ENCODE peak calls at places on chromosomes 16 and 17, in five cellular contexts. N is memory B cell, H is iris pigment epithelial cell, O is ovary, A is B cell. I is an unnamed sample.

GRCh38 chr16:12296406-12296805 is 319.9 kb downstream of the SNX29 start:
- DNase-seq in N (no peak), H (no peak), O (no peak), A (no peak), I (no peak)

GRCh38 chr17:65228734-65229390 is 91.7 kb downstream of the RGS9 start:
- DNase-seq in N (no peak), H (peak), O (no peak), A (peak), I (peak)

GRCh38 chr16:89574681-89575246 is 794 bp upstream of the CPNE7 start:
- DNase-seq in N (peak), H (peak), O (no peak), A (no peak), I (peak)

GRCh38 chr16:88921603-88921995 is 55.1 kb upstream of the PABPN1L start:
- DNase-seq in N (no peak), H (no peak), O (no peak), A (no peak), I (no peak)

GRCh38 chr16:57507414-57508083 is 21.3 kb upstream of the DOK4 start:
- DNase-seq in N (no peak), H (no peak), O (no peak), A (no peak), I (no peak)

GRCh38 chr17:8311131-8311790 is 1.2 kb downstream of the ARHGEF15 start:
- DNase-seq in N (no peak), H (no peak), O (no peak), A (no peak), I (no peak)

GRCh38 chr17:33509331-33509730 is 216.2 kb upstream of the ASIC2 start:
- DNase-seq in N (no peak), H (no peak), O (no peak), A (no peak), I (no peak)

GRCh38 chr16:8936421-8936820 is 27.3 kb downstream of the USP7 start:
- DNase-seq in N (peak), H (peak), O (no peak), A (peak), I (no peak)

GRCh38 chr17:47239663-47240374 is 13.8 kb upstream of the ITGB3 start:
- DNase-seq in N (no peak), H (peak), O (peak), A (no peak), I (no peak)

GRCh38 chr16:88706965-88707871 is 915 bp downstream of the CTU2 start:
- DNase-seq in N (no peak), H (no peak), O (no peak), A (no peak), I (no peak)

GRCh38 chr16:79826732-79827514 is 226.4 kb upstream of the MAF start:
- DNase-seq in N (no peak), H (no peak), O (no peak), A (no peak), I (no peak)

GRCh38 chr16:424033-424622 is 1.3 kb upstream of the RAB11FIP3 start:
- DNase-seq in N (no peak), H (peak), O (peak), A (no peak), I (no peak)

GRCh38 chr16:54366005-54366634 is 79.5 kb upstream of the IRX3 start:
- DNase-seq in N (no peak), H (no peak), O (no peak), A (no peak), I (no peak)

GRCh38 chr17:17350491-17351355 is 47.5 kb downstream of the NT5M start:
- DNase-seq in N (no peak), H (peak), O (no peak), A (no peak), I (no peak)

GRCh38 chr17:51442112-51442865 is 181.9 kb downstream of the UTP18 start:
- DNase-seq in N (no peak), H (no peak), O (no peak), A (no peak), I (no peak)

GRCh38 chr17:80971704-80972304 is 19.8 kb upstream of the CHMP6 start:
- DNase-seq in N (no peak), H (no peak), O (no peak), A (no peak), I (no peak)

GRCh38 chr16:67942200-67942509 is 1.8 kb downstream of the LCAT start:
- DNase-seq in N (no peak), H (peak), O (no peak), A (no peak), I (peak)

GRCh38 chr16:88736088-88736487 is 29.8 kb downstream of the CTU2 start:
- DNase-seq in N (no peak), H (no peak), O (no peak), A (no peak), I (no peak)

GRCh38 chr16:67115649-67116048 is 5.9 kb downstream of the PHAF1 start:
- DNase-seq in N (no peak), H (peak), O (no peak), A (no peak), I (no peak)

GRCh38 chr17:79621151-79621940 is 10.5 kb upstream of the RBFOX3 start:
- DNase-seq in N (no peak), H (no peak), O (peak), A (no peak), I (no peak)

GRCh38 chr17:8041980-8042379 is 3.1 kb downstream of the ALOX15B start:
- DNase-seq in N (no peak), H (peak), O (no peak), A (no peak), I (no peak)

GRCh38 chr16:8877894-8878522 is 4.1 kb upstream of the LITAFD start:
- DNase-seq in N (no peak), H (no peak), O (no peak), A (no peak), I (no peak)

GRCh38 chr16:67098599-67098998 is 11.1 kb upstream of the PHAF1 start:
- DNase-seq in N (no peak), H (no peak), O (no peak), A (no peak), I (no peak)

GRCh38 chr17:66730497-66730923 is 104.4 kb upstream of the CACNG5 start:
- DNase-seq in N (no peak), H (no peak), O (no peak), A (no peak), I (no peak)

GRCh38 chr16:14007460-14007859 is 63.7 kb upstream of the MRTFB start:
- DNase-seq in N (no peak), H (peak), O (no peak), A (no peak), I (no peak)

GRCh38 chr16:67857547-67858233 is 10.2 kb upstream of the CENPT start:
- DNase-seq in N (no peak), H (peak), O (peak), A (no peak), I (no peak)